ENCODE peak calls at places on chromosome 6, in five cellular contexts. K, Y, J, F and Z are unnamed samples. For H3K27me3 and H3K4me1, the result is how much of the 10 kb centered on the place peaks cover.

GRCh38 chr6:128520436-128521301 is at the start of gene PTPRK:
- DNase-seq in K (peak), Y (peak), J (peak), F (peak), Z (peak)

GRCh38 chr6:105786890-105787655 is 299.1 kb upstream of the PRDM1 start:
- DNase-seq in K (no peak), Y (no peak), J (no peak), F (no peak), Z (no peak)

GRCh38 chr6:45156075-45156474 is 172.1 kb upstream of the RUNX2 start:
- DNase-seq in K (no peak), Y (no peak), J (no peak), F (no peak), Z (no peak)

GRCh38 chr6:114049367-114049966 is 78.5 kb upstream of the HDAC2 start:
- DNase-seq in K (no peak), Y (no peak), J (no peak), F (no peak), Z (no peak)

GRCh38 chr6:44966449-44967091 is 361.6 kb upstream of the RUNX2 start:
- DNase-seq in K (no peak), Y (no peak), J (no peak), F (no peak), Z (no peak)

GRCh38 chr6:29989211-29989610 is 46.9 kb downstream of the HLA-A start:
- DNase-seq in K (no peak), Y (no peak), J (no peak), F (no peak), Z (no peak)

GRCh38 chr6:152572395-152573061 is 64.6 kb downstream of the SYNE1 start:
- DNase-seq in K (no peak), Y (no peak), J (no peak), F (no peak), Z (no peak)

GRCh38 chr6:28719275-28719940 is 193.7 kb downstream of the GPX5 start:
- DNase-seq in K (no peak), Y (no peak), J (no peak), F (no peak), Z (peak)

GRCh38 chr6:7910298-7910653 is 312 bp downstream of the TXNDC5 start:
- DNase-seq in K (no peak), Y (no peak), J (no peak), F (no peak), Z (no peak)

GRCh38 chr6:97394160-97394748 is 111.2 kb upstream of the MMS22L start:
- DNase-seq in K (no peak), Y (peak), J (no peak), F (peak), Z (peak)

GRCh38 chr6:45577836-45578504 is 200.2 kb upstream of the SUPT3H start:
- DNase-seq in K (no peak), Y (no peak), J (no peak), F (no peak), Z (no peak)

GRCh38 chr6:33197431-33198048 is 2.9 kb downstream of the RXRB start:
- DNase-seq in K (peak), Y (peak), J (peak), F (peak), Z (peak)

GRCh38 chr6:152026291-152026690 is 218.8 kb downstream of the ESR1 start:
- DNase-seq in K (no peak), Y (no peak), J (no peak), F (no peak), Z (no peak)

GRCh38 chr6:37052027-37052628 is 46.7 kb downstream of the FGD2 start:
- DNase-seq in K (no peak), Y (no peak), J (no peak), F (no peak), Z (no peak)

GRCh38 chr6:125153541-125154183 is at the start of gene TPD52L1:
- DNase-seq in K (peak), Y (peak), J (peak), F (peak), Z (peak)

GRCh38 chr6:168040856-168041496 is 38.0 kb downstream of the FRMD1 start:
- DNase-seq in K (no peak), Y (no peak), J (no peak), F (no peak), Z (no peak)

GRCh38 chr6:13511913-13512717 is 24.7 kb upstream of the GFOD1 start:
- DNase-seq in K (no peak), Y (peak), J (no peak), F (no peak), Z (no peak)

GRCh38 chr6:127119361-127120108 is 1.1 kb downstream of the RSPO3 start:
- DNase-seq in K (peak), Y (no peak), J (peak), F (peak), Z (peak)

DNA sequence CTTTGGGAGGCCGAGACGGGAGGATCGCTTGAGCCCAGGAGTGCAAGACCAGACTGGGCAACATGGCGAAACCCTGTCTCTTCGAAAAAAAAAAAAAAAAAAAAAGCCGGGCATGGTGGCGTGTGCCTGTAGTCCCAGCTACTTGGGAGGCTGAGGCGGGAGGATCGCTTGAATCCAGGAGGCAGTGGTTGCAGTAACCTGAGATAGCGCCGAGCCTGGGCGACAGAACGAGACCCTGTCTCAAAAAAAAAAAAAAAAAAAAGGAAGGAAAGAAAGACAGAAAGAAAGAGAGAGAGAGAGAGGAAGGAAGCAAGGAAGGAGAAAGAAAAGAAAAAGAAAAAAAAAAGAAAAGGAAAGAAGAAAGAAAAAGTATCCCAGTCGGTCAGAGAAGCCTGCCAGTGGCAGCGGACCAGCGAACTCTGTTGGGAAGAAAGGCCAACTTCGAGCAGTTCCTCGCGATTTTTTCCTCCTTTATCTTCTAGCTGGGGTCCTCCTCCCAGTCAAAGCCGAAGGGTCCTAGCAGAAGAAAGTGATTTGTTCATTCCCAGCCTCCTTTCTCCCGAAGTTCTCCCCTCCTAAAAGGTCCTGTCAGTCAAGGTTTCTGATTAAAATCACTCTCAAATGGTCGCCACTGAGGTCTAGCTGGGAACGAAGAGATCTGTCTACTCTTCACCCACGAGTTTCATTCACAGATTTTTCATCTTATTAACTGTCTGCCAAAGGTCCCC is 2.4 kb upstream of the SYCP2L start:
- DNase-seq in K (no peak), Y (no peak), J (no peak), F (no peak), Z (no peak)
- H3K27me3 ChIP-seq in K (under half), Y (under half), J (under half), F (under half), Z (under half)

DNA sequence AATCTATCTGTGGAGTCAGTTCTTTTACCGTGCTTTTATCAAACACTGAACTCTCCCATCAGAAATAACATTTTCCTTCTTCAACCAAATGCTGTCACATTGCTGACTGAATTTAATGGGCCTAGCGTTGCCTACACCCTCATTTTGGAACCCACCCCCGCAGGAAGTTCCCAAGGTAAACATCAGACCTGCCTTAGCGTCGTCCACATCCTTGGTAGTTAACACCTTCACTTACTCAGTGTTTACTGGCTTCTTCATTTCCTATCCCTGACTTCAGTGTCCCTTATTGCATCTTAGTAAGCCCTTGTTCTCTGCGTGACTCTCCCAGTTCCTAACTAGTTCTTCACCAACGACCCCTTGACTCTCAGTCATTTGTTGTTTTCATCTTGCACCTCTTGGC is 491.4 kb upstream of the SOX4 start:
- DNase-seq in K (no peak), Y (no peak), J (no peak), F (no peak), Z (no peak)
- H3K4me1 ChIP-seq in K (under half), Y (under half), J (under half), F (under half), Z (under half)

GRCh38 chr6:161169690-161170089 is 104.2 kb downstream of the AGPAT4 start:
- DNase-seq in K (no peak), Y (no peak), J (peak), F (peak), Z (peak)
- TF ChIP-seq CTCF in K (no peak), Y (no peak), J (no peak), F (no peak), Z (no peak)

DNA sequence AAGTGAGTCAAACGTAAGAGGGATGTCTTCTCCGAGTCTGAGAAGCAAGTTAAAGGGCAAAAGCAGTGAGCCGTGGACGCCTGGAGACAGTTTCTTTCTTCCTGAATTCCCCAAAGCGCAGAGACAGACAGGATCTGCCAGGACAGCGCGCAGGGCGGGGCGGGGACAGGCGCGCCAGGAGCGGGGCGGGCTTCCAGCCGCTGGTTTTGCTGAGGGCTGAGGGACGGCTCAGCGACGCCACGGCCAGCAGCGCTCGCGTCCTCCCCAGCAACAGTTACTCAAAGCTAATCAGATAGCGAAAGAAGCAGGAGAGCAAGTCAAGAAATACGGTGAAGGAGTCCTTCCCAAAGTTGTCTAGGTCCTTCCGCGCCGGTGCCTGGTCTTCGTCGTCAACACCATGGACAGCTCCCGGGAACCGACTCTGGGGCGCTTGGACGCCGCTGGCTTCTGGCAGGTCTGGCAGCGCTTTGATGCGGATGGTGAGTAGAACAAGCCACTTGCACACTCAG is at the start of gene SCGN:
- DNase-seq in K (peak), Y (peak), J (peak), F (peak), Z (peak)
- H3K27me3 ChIP-seq in K (under half), Y (under half), J (under half), F (under half), Z (under half)